ENCODE peak calls at places on chromosomes 11 and 22, in eight cellular contexts. C is Calu3; W is Caki2; K is body of pancreas; U is activated effector memory CD4-positive, alpha-beta T cell treated with anti-CD3 and anti-CD28 coated beads, Interleukin-2, amount 50 U/mL, for 16 hours; J is M059J; H is kidney tubule cell; N is SK-N-DZ. Q is an unnamed sample.

GRCh38 chr11:125429174-125429707 is 66.8 kb downstream of the FEZ1 start:
- DNase-seq in C (peak), N (peak), U (peak), J (peak), W (no peak), H (peak), K (peak), Q (no peak)

GRCh38 chr22:23827351-23827995 is 11.3 kb downstream of the DERL3 start:
- DNase-seq in H (no peak), U (peak), W (no peak), K (no peak), C (no peak), N (no peak), J (no peak), Q (peak)

GRCh38 chr11:19557720-19558140 is 154.9 kb upstream of the NAV2 start:
- DNase-seq in N (peak), U (peak), K (peak), H (peak), W (peak), C (peak), J (peak), Q (peak)

GRCh38 chr11:128086794-128087193 is 500.6 kb downstream of the ETS1 start:
- DNase-seq in C (no peak), N (no peak), H (no peak), U (no peak), J (no peak), K (no peak), W (no peak), Q (no peak)

GRCh38 chr11:44304091-44305084 is 5.6 kb downstream of the ALX4 start:
- DNase-seq in U (no peak), J (peak), C (no peak), H (no peak), W (no peak), N (no peak), K (no peak), Q (no peak)

GRCh38 chr11:124920870-124921609 is 2.0 kb downstream of the HEPN1 start:
- DNase-seq in C (no peak), W (no peak), J (no peak), H (peak), N (peak), K (peak), U (peak), Q (peak)

GRCh38 chr22:41181349-41182241 is 23.5 kb upstream of the L3MBTL2 start:
- DNase-seq in N (no peak), K (no peak), H (peak), C (peak), U (no peak), J (peak), W (no peak), Q (no peak)

GRCh38 chr22:43901976-43902643 is 10.3 kb upstream of the PNPLA5 start:
- DNase-seq in J (peak), C (no peak), U (no peak), N (no peak), H (peak), K (no peak), W (peak), Q (no peak)

GRCh38 chr11:73184953-73185671 is 33.0 kb upstream of the P2RY2 start:
- DNase-seq in N (peak), U (peak), W (peak), J (peak), K (peak), C (peak), H (peak), Q (peak)

GRCh38 chr11:34358666-34359547 is 1.1 kb upstream of the ABTB2 start:
- DNase-seq in N (peak), J (peak), K (peak), U (peak), C (peak), H (peak), W (peak), Q (peak)

Q was measured in spleen.